ENCODE peak calls at places on chromosome 20, in six cellular contexts. N is fibroblast of pulmonary artery, V is AG04450, Z is H9, L is tibial nerve, C is adrenal gland. D is an unnamed sample.

GRCh38 chr20:19764207-19764606 is 6.1 kb downstream of the RIN2 start:
- DNase-seq in V (no peak), C (no peak), Z (no peak), N (no peak), L (no peak), D (no peak)

GRCh38 chr20:36773123-36773547 is 428 bp downstream of the DSN1 start:
- DNase-seq in Z (no peak), L (no peak), N (no peak), C (no peak), V (no peak), D (no peak)

GRCh38 chr20:8473459-8473858 is 341.4 kb downstream of the PLCB1 start:
- DNase-seq in C (no peak), L (no peak), V (no peak), N (no peak), Z (no peak), D (no peak)

GRCh38 chr20:35952480-35953410 is 1.6 kb downstream of the SCAND1 start:
- DNase-seq in L (no peak), N (peak), C (no peak), V (peak), Z (no peak), D (no peak)

GRCh38 chr20:23096073-23096472 is 9.9 kb upstream of the CD93 start:
- DNase-seq in V (no peak), Z (no peak), C (no peak), L (no peak), N (no peak), D (no peak)

GRCh38 chr20:64039293-64040160 is 3.5 kb downstream of the C20orf204 start:
- DNase-seq in Z (no peak), C (no peak), L (no peak), N (no peak), V (no peak), D (no peak)

GRCh38 chr20:63520939-63521601 is 505 bp downstream of the PPDPF start:
- DNase-seq in L (peak), V (no peak), N (peak), C (peak), Z (peak), D (peak)

GRCh38 chr20:63833776-63834544 is 2.9 kb upstream of the ZBTB46 start:
- DNase-seq in C (no peak), V (peak), N (peak), Z (peak), L (no peak), D (no peak)

GRCh38 chr20:60071965-60072364 is 113.7 kb downstream of the CDH26 start:
- DNase-seq in N (peak), C (no peak), Z (no peak), V (no peak), L (no peak), D (no peak)

GRCh38 chr20:21395666-21396044 is 1.7 kb downstream of the NKX2-4 start:
- DNase-seq in C (no peak), N (no peak), V (no peak), Z (peak), L (no peak), D (peak)

GRCh38 chr20:1809611-1810510 is 85.3 kb upstream of the SIRPA start:
- DNase-seq in V (no peak), N (peak), C (no peak), L (no peak), Z (no peak), D (no peak)

GRCh38 chr20:25090492-25091429 is 8.8 kb upstream of the VSX1 start:
- DNase-seq in Z (no peak), C (no peak), L (no peak), N (no peak), V (no peak), D (peak)

GRCh38 chr20:20457392-20458126 is 89.7 kb downstream of the INSM1 start:
- DNase-seq in C (no peak), L (no peak), Z (no peak), N (peak), V (no peak), D (no peak)

GRCh38 chr20:64009811-64010387 is 26.1 kb upstream of the C20orf204 start:
- DNase-seq in V (no peak), N (no peak), C (no peak), L (no peak), Z (no peak), D (no peak)

GRCh38 chr20:51412333-51412761 is 130.2 kb downstream of the NFATC2 start:
- DNase-seq in Z (no peak), C (no peak), N (peak), L (no peak), V (no peak), D (no peak)

GRCh38 chr20:16308754-16309153 is 264.5 kb downstream of the KIF16B start:
- DNase-seq in C (no peak), N (peak), V (no peak), L (no peak), Z (no peak), D (no peak)

GRCh38 chr20:1800777-1801176 is 94.4 kb upstream of the SIRPA start:
- DNase-seq in Z (no peak), V (no peak), C (no peak), L (no peak), N (peak), D (peak)

GRCh38 chr20:38125157-38126056 is 39.7 kb downstream of the TGM2 start:
- DNase-seq in C (peak), N (peak), L (peak), V (no peak), Z (no peak), D (no peak)

GRCh38 chr20:59217794-59218193 is 54.2 kb downstream of the ZNF831 start:
- DNase-seq in N (no peak), V (no peak), C (no peak), Z (no peak), L (no peak), D (no peak)

GRCh38 chr20:48599106-48599747 is 228.6 kb downstream of the PREX1 start:
- DNase-seq in L (no peak), Z (no peak), C (peak), V (no peak), N (no peak), D (no peak)

GRCh38 chr20:59042151-59042795 is at the start of gene PRELID3B:
- DNase-seq in V (no peak), C (peak), N (no peak), L (peak), Z (no peak), D (peak)

GRCh38 chr20:34834459-34834893 is 9.0 kb upstream of the NCOA6 start:
- DNase-seq in Z (no peak), V (no peak), C (no peak), N (peak), L (no peak), D (peak)

GRCh38 chr20:31781945-31782344 is 37.2 kb upstream of the MYLK2 start:
- DNase-seq in L (no peak), Z (no peak), N (no peak), C (no peak), V (no peak), D (no peak)

GRCh38 chr20:38170219-38170902 is 5.3 kb upstream of the TGM2 start:
- DNase-seq in C (no peak), L (no peak), V (no peak), Z (no peak), N (no peak), D (no peak)

GRCh38 chr20:36542516-36543186 is 1.3 kb downstream of the MYL9 start:
- DNase-seq in V (no peak), C (no peak), Z (no peak), L (no peak), N (no peak), D (peak)

GRCh38 chr20:44291754-44292153 is 19.2 kb downstream of the FITM2 start:
- DNase-seq in L (no peak), V (no peak), N (no peak), Z (no peak), C (no peak), D (no peak)

GRCh38 chr20:38855356-38855755 is 49.9 kb downstream of the PPP1R16B start:
- DNase-seq in N (peak), C (no peak), V (no peak), L (no peak), Z (no peak), D (no peak)

GRCh38 chr20:19889011-19889953 is 127.9 kb upstream of the NAA20 start:
- DNase-seq in C (peak), L (peak), V (peak), Z (no peak), N (peak), D (no peak)

GRCh38 chr20:258963-259362 is 1.4 kb downstream of the DEFB132 start:
- DNase-seq in L (no peak), C (no peak), V (no peak), Z (no peak), N (peak), D (no peak)

GRCh38 chr20:23995905-23996666 is 7.5 kb upstream of the GGTLC1 start:
- DNase-seq in V (no peak), L (peak), C (peak), N (peak), Z (no peak), D (peak)

GRCh38 chr20:45970646-45971424 is 1.2 kb downstream of the ZNF335 start:
- DNase-seq in N (peak), L (peak), V (no peak), C (peak), Z (peak), D (no peak)
- TF ChIP-seq CTCF in N (no peak), L (no peak), V (no peak), C (no peak), Z (no peak), D (no peak)

DNA sequence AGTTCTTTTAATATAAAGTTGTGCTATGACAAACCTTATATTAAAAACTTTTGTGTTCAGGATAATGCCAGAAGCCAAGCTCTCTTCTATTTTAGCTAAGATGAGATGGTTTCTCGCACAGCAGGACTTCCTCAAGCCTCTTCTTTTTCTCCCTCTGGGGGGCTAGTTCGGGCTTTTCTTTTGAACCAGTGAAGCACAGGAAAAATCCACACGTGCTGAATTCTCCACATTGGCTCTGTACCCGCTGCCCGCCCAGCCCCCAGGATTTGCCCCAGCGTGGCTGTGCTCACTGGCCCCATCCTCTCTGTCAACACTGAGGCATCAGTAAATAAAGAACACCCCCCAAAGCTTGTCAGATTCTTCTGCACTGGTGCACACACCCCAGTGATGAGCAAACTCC is 232.8 kb downstream of the ZNF217 start:
- DNase-seq in Z (no peak), N (no peak), V (no peak), C (no peak), L (no peak), D (no peak)
- TF ChIP-seq CTCF in Z (no peak), N (no peak), V (no peak), C (no peak), L (no peak), D (no peak)

DNA sequence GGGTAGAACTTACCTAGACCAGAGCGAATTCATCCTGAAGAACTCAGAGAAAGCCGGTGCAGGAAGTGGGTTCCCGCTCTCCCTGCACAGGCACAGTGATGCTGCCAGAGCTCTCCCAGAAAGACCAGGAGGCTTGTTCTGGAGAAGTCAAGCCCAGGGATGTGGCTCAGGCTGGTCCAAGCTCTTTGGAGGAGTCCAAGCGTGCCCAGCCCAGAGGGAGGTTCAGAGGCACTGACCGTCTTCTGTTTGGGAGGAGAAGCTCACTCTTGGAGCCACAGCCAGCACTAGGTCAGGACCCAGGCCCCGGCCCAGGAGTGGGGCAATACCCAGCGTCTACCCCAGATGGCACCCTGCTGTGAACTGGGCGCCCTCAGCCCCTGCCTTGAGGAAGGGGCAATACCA is 1.5 kb upstream of the PMEPA1 start:
- DNase-seq in C (no peak), L (no peak), Z (no peak), V (no peak), N (no peak), D (no peak)
- TF ChIP-seq CTCF in C (no peak), L (no peak), Z (no peak), V (no peak), N (no peak), D (no peak)

GRCh38 chr20:3407426-3408250 is at the start of gene DNAAF9:
- DNase-seq in Z (peak), N (peak), V (no peak), C (peak), L (peak), D (peak)
- TF ChIP-seq CTCF in Z (peak), N (no peak), V (no peak), C (peak), L (peak), D (peak)

GRCh38 chr20:4947817-4948559 is 53.3 kb downstream of the SLC23A2 start:
- DNase-seq in N (no peak), Z (no peak), L (no peak), C (peak), V (no peak), D (no peak)
- TF ChIP-seq CTCF in N (no peak), Z (no peak), L (no peak), C (no peak), V (peak), D (no peak)

DNA sequence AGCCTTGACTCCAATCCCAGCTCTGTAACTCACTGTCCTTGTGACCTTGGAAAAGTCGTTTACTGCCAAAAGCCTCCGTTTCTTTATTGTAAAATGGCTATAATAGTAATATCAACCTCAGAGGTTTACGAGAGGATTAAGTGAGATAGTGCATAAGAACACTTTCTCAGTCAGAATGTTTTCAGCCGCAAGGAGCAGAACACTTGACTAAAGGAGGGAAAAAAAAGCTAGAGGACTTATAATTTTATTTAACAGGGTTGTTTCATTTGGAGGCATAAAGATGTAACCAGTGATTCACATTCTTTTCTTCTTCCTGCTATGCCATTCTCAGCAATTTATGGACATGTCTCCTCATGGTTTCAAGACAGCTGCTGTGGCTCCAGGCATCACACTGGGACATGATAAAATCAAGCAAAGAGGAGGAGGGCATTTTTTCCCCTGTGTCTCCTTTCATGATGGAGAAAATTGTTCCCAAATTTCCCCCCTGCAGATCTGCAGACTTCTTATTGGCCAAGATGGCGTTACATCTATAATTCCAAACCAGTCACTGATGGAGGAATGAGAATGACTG is 143.0 kb upstream of the PTPN1 start:
- DNase-seq in N (no peak), L (no peak), Z (no peak), C (no peak), V (no peak), D (no peak)
- TF ChIP-seq CTCF in N (no peak), L (no peak), Z (no peak), C (no peak), V (no peak), D (no peak)

DNA sequence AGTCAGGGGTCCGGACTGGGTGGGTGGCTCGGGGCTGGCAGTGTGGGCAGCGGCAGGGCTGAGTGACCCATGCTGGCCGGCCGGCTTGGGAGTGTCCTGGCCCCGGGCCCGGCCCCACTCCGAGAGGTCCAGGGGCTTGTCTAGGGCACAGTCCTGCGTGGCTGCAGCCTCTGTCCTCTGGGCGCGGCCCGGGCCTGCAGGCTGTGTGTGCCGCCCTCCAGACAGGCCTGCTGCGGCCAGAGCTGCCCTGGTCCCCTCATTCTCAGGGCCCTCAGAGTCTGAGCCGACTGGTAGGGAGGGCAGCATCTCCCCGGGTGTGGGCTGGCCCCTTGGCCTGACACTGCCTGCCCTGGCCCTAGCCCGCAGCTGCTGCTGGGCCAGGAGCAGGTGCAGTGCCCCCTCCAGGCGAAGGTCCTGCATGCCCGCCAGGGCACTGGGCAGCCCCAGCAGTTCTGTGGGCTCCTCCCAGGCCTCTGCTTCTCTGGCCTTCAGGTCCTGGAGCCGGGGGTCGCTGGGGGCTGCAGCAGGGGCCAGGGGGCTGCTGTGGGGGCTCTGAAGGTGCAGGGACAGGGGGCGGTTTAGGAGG is 6.9 kb upstream of the CABLES2 start:
- DNase-seq in L (no peak), Z (peak), N (no peak), V (no peak), C (no peak), D (no peak)
- TF ChIP-seq CTCF in L (no peak), Z (peak), N (no peak), V (no peak), C (no peak), D (no peak)

GRCh38 chr20:17617212-17617867 is 47.5 kb downstream of the DSTN start:
- DNase-seq in N (peak), V (no peak), C (peak), Z (peak), L (peak), D (peak)
- TF ChIP-seq CTCF in N (peak), V (peak), C (peak), Z (peak), L (peak), D (peak)